ENCODE peak calls at places on chromosomes 3 and 15, in six cellular contexts. One of them, this sample, is unnamed.

GRCh38 chr3:50237754-50238548 is 1.9 kb downstream of the GNAI2 start:
- DNase-seq in neural crest cell: peak; percentile 49
- DNase-seq in fibroblast of the aortic adventitia: peak; percentile 74
- DNase-seq in cardiac muscle cell: peak; percentile 86
- DNase-seq in AG04450: no peak
- DNase-seq in fibroblast of lung: peak; percentile 87
- DNase-seq in this sample: peak; percentile 82

GRCh38 chr3:13536832-13537231 is 12.1 kb upstream of the FBLN2 start:
- DNase-seq in neural crest cell: no peak
- DNase-seq in fibroblast of the aortic adventitia: no peak
- DNase-seq in cardiac muscle cell: no peak
- DNase-seq in AG04450: no peak
- DNase-seq in fibroblast of lung: no peak
- DNase-seq in this sample: peak; percentile 29

GRCh38 chr15:64125978-64126377 is 25.6 kb upstream of the SNX22 start:
- DNase-seq in neural crest cell: no peak
- DNase-seq in fibroblast of the aortic adventitia: no peak
- DNase-seq in cardiac muscle cell: no peak
- DNase-seq in AG04450: no peak
- DNase-seq in fibroblast of lung: no peak
- DNase-seq in this sample: no peak

GRCh38 chr3:61439116-61439459 is 122.3 kb upstream of the PTPRG start:
- DNase-seq in neural crest cell: no peak
- DNase-seq in fibroblast of the aortic adventitia: no peak
- DNase-seq in cardiac muscle cell: no peak
- DNase-seq in AG04450: no peak
- DNase-seq in fibroblast of lung: no peak
- DNase-seq in this sample: no peak

GRCh38 chr15:48119277-48119676 is 1.5 kb upstream of the SLC24A5 start:
- DNase-seq in neural crest cell: no peak
- DNase-seq in fibroblast of the aortic adventitia: no peak
- DNase-seq in cardiac muscle cell: no peak
- DNase-seq in AG04450: no peak
- DNase-seq in fibroblast of lung: peak; percentile 5
- DNase-seq in this sample: no peak

GRCh38 chr15:55060831-55061230 is 135.9 kb downstream of the RSL24D1 start:
- DNase-seq in neural crest cell: no peak
- DNase-seq in fibroblast of the aortic adventitia: no peak
- DNase-seq in cardiac muscle cell: no peak
- DNase-seq in AG04450: no peak
- DNase-seq in fibroblast of lung: no peak
- DNase-seq in this sample: no peak

GRCh38 chr3:152232679-152233078 is 36.0 kb upstream of the MBNL1 start:
- DNase-seq in neural crest cell: no peak
- DNase-seq in fibroblast of the aortic adventitia: no peak
- DNase-seq in cardiac muscle cell: no peak
- DNase-seq in AG04450: no peak
- DNase-seq in fibroblast of lung: no peak
- DNase-seq in this sample: no peak

GRCh38 chr15:86850939-86851338 is 771.3 kb downstream of the AGBL1 start:
- DNase-seq in neural crest cell: no peak
- DNase-seq in fibroblast of the aortic adventitia: no peak
- DNase-seq in cardiac muscle cell: peak; percentile 28
- DNase-seq in AG04450: no peak
- DNase-seq in fibroblast of lung: no peak
- DNase-seq in this sample: no peak

GRCh38 chr15:52528465-52529288 is at the start of gene MYO5A:
- DNase-seq in neural crest cell: peak; percentile 68
- DNase-seq in fibroblast of the aortic adventitia: peak; percentile 65
- DNase-seq in cardiac muscle cell: peak; percentile 82
- DNase-seq in AG04450: no peak
- DNase-seq in fibroblast of lung: peak; percentile 69
- DNase-seq in this sample: peak; percentile 69

GRCh38 chr15:81442454-81442853 is 68.4 kb upstream of the TMC3 start:
- DNase-seq in neural crest cell: no peak
- DNase-seq in fibroblast of the aortic adventitia: no peak
- DNase-seq in cardiac muscle cell: peak; percentile 4
- DNase-seq in AG04450: no peak
- DNase-seq in fibroblast of lung: no peak
- DNase-seq in this sample: no peak

GRCh38 chr15:37095197-37095992 is 5.0 kb downstream of the MEIS2 start:
- DNase-seq in neural crest cell: no peak
- DNase-seq in fibroblast of the aortic adventitia: no peak
- DNase-seq in cardiac muscle cell: no peak
- DNase-seq in AG04450: no peak
- DNase-seq in fibroblast of lung: no peak
- DNase-seq in this sample: no peak

GRCh38 chr3:185151959-185152432 is 864 bp downstream of the C3orf70 start:
- DNase-seq in neural crest cell: no peak
- DNase-seq in fibroblast of the aortic adventitia: no peak
- DNase-seq in cardiac muscle cell: no peak
- DNase-seq in AG04450: no peak
- DNase-seq in fibroblast of lung: no peak
- DNase-seq in this sample: peak; percentile 23

GRCh38 chr3:51934139-51934850 is 7.4 kb downstream of the RRP9 start:
- DNase-seq in neural crest cell: no peak
- DNase-seq in fibroblast of the aortic adventitia: no peak
- DNase-seq in cardiac muscle cell: no peak
- DNase-seq in AG04450: no peak
- DNase-seq in fibroblast of lung: no peak
- DNase-seq in this sample: no peak

GRCh38 chr3:138072816-138073215 is 42.6 kb downstream of the DZIP1L start:
- DNase-seq in neural crest cell: no peak
- DNase-seq in fibroblast of the aortic adventitia: no peak
- DNase-seq in cardiac muscle cell: no peak
- DNase-seq in AG04450: no peak
- DNase-seq in fibroblast of lung: no peak
- DNase-seq in this sample: no peak

GRCh38 chr3:9883676-9884554 is 3.9 kb upstream of the CIDEC start:
- DNase-seq in neural crest cell: no peak
- DNase-seq in fibroblast of the aortic adventitia: peak; percentile 69
- DNase-seq in cardiac muscle cell: no peak
- DNase-seq in AG04450: no peak
- DNase-seq in fibroblast of lung: peak; percentile 57
- DNase-seq in this sample: no peak

GRCh38 chr15:57554063-57554820 is 37.5 kb upstream of the MYZAP start:
- DNase-seq in neural crest cell: no peak
- DNase-seq in fibroblast of the aortic adventitia: peak; percentile 59
- DNase-seq in cardiac muscle cell: no peak
- DNase-seq in AG04450: no peak
- DNase-seq in fibroblast of lung: peak; percentile 62
- DNase-seq in this sample: peak; percentile 39

GRCh38 chr3:171306631-171307030 is 153.6 kb downstream of the TNIK start:
- DNase-seq in neural crest cell: no peak
- DNase-seq in fibroblast of the aortic adventitia: peak; percentile 98
- DNase-seq in cardiac muscle cell: no peak
- DNase-seq in AG04450: peak; percentile 93
- DNase-seq in fibroblast of lung: peak; percentile 99
- DNase-seq in this sample: peak; percentile 95

GRCh38 chr3:141644931-141645330 is 93.2 kb upstream of the RNF7 start:
- DNase-seq in neural crest cell: peak; percentile 56
- DNase-seq in fibroblast of the aortic adventitia: peak; percentile 72
- DNase-seq in cardiac muscle cell: peak; percentile 55
- DNase-seq in AG04450: no peak
- DNase-seq in fibroblast of lung: peak; percentile 39
- DNase-seq in this sample: peak; percentile 74

GRCh38 chr15:55283295-55284147 is 6.1 kb downstream of the RAB27A start:
- DNase-seq in neural crest cell: no peak
- DNase-seq in fibroblast of the aortic adventitia: no peak
- DNase-seq in cardiac muscle cell: no peak
- DNase-seq in AG04450: no peak
- DNase-seq in fibroblast of lung: no peak
- DNase-seq in this sample: no peak

GRCh38 chr3:186642014-186642413 is 1.8 kb downstream of the FETUB start:
- DNase-seq in neural crest cell: no peak
- DNase-seq in fibroblast of the aortic adventitia: no peak
- DNase-seq in cardiac muscle cell: no peak
- DNase-seq in AG04450: no peak
- DNase-seq in fibroblast of lung: no peak
- DNase-seq in this sample: no peak

GRCh38 chr15:71431345-71432336 is 316.4 kb downstream of the THSD4 start:
- DNase-seq in neural crest cell: no peak
- DNase-seq in fibroblast of the aortic adventitia: peak; percentile 35
- DNase-seq in cardiac muscle cell: no peak
- DNase-seq in AG04450: no peak
- DNase-seq in fibroblast of lung: no peak
- DNase-seq in this sample: no peak

GRCh38 chr3:24145981-24146822 is 201.1 kb downstream of the NR1D2 start:
- DNase-seq in neural crest cell: no peak
- DNase-seq in fibroblast of the aortic adventitia: peak; percentile 77
- DNase-seq in cardiac muscle cell: no peak
- DNase-seq in AG04450: peak; percentile 33
- DNase-seq in fibroblast of lung: peak; percentile 90
- DNase-seq in this sample: peak; percentile 91

GRCh38 chr3:48826451-48826850 is 21.2 kb downstream of the PRKAR2A start:
- DNase-seq in neural crest cell: no peak
- DNase-seq in fibroblast of the aortic adventitia: peak; percentile 97
- DNase-seq in cardiac muscle cell: no peak
- DNase-seq in AG04450: peak; percentile 69
- DNase-seq in fibroblast of lung: peak; percentile 97
- DNase-seq in this sample: peak; percentile 92

GRCh38 chr3:48155122-48155521 is 33.1 kb downstream of the CDC25A start:
- DNase-seq in neural crest cell: no peak
- DNase-seq in fibroblast of the aortic adventitia: peak; percentile 83
- DNase-seq in cardiac muscle cell: no peak
- DNase-seq in AG04450: peak; percentile 48
- DNase-seq in fibroblast of lung: peak; percentile 85
- DNase-seq in this sample: peak; percentile 62

GRCh38 chr3:151766454-151766853 is 32.7 kb downstream of the AADACL2 start:
- DNase-seq in neural crest cell: no peak
- DNase-seq in fibroblast of the aortic adventitia: peak; percentile 67
- DNase-seq in cardiac muscle cell: no peak
- DNase-seq in AG04450: no peak
- DNase-seq in fibroblast of lung: peak; percentile 50
- DNase-seq in this sample: peak; percentile 65

GRCh38 chr3:40800343-40800742 is 275.6 kb downstream of the ZNF621 start:
- DNase-seq in neural crest cell: no peak
- DNase-seq in fibroblast of the aortic adventitia: peak; percentile 56
- DNase-seq in cardiac muscle cell: no peak
- DNase-seq in AG04450: peak; percentile 3
- DNase-seq in fibroblast of lung: peak; percentile 94
- DNase-seq in this sample: peak; percentile 91

GRCh38 chr15:38652998-38653397 is 88.4 kb upstream of the RASGRP1 start:
- DNase-seq in neural crest cell: no peak
- DNase-seq in fibroblast of the aortic adventitia: no peak
- DNase-seq in cardiac muscle cell: no peak
- DNase-seq in AG04450: no peak
- DNase-seq in fibroblast of lung: no peak
- DNase-seq in this sample: no peak

GRCh38 chr3:83224101-83224868 is 1462.8 kb upstream of the GBE1 start:
- DNase-seq in neural crest cell: no peak
- DNase-seq in fibroblast of the aortic adventitia: peak; percentile 3
- DNase-seq in cardiac muscle cell: no peak
- DNase-seq in AG04450: no peak
- DNase-seq in fibroblast of lung: peak; percentile 85
- DNase-seq in this sample: peak; percentile 85

GRCh38 chr3:109863701-109864100 is 526.4 kb upstream of the DPPA4 start:
- DNase-seq in neural crest cell: no peak
- DNase-seq in fibroblast of the aortic adventitia: no peak
- DNase-seq in cardiac muscle cell: no peak
- DNase-seq in AG04450: no peak
- DNase-seq in fibroblast of lung: peak; percentile 2
- DNase-seq in this sample: no peak

GRCh38 chr3:72310028-72310987 is 525.4 kb upstream of the PROK2 start:
- DNase-seq in neural crest cell: no peak
- DNase-seq in fibroblast of the aortic adventitia: peak; percentile 43
- DNase-seq in cardiac muscle cell: no peak
- DNase-seq in AG04450: peak; percentile 39
- DNase-seq in fibroblast of lung: peak; percentile 71
- DNase-seq in this sample: peak; percentile 56

GRCh38 chr3:122416966-122417365 is 1.1 kb upstream of the WDR5B start:
- DNase-seq in neural crest cell: no peak
- DNase-seq in fibroblast of the aortic adventitia: peak; percentile 15
- DNase-seq in cardiac muscle cell: no peak
- DNase-seq in AG04450: no peak
- DNase-seq in fibroblast of lung: peak; percentile 13
- DNase-seq in this sample: peak; percentile 11

GRCh38 chr3:173993299-173993698 is 595.8 kb downstream of the NLGN1 start:
- DNase-seq in neural crest cell: no peak
- DNase-seq in fibroblast of the aortic adventitia: peak; percentile 49
- DNase-seq in cardiac muscle cell: no peak
- DNase-seq in AG04450: no peak
- DNase-seq in fibroblast of lung: peak; percentile 78
- DNase-seq in this sample: peak; percentile 49
- TF ChIP-seq CTCF in neural crest cell: peak; percentile 56
- TF ChIP-seq CTCF in fibroblast of the aortic adventitia: peak; percentile 49
- TF ChIP-seq CTCF in cardiac muscle cell: peak; percentile 37
- TF ChIP-seq CTCF in AG04450: peak; percentile 43
- TF ChIP-seq CTCF in fibroblast of lung: peak; percentile 62
- TF ChIP-seq CTCF in this sample: peak; percentile 46

GRCh38 chr3:32780735-32781210 is 37.0 kb upstream of the TRIM71 start:
- DNase-seq in neural crest cell: peak; percentile 83
- DNase-seq in fibroblast of the aortic adventitia: peak; percentile 25
- DNase-seq in cardiac muscle cell: peak; percentile 80
- DNase-seq in AG04450: no peak
- DNase-seq in fibroblast of lung: peak; percentile 55
- DNase-seq in this sample: peak; percentile 43
- TF ChIP-seq CTCF in neural crest cell: peak; percentile 12
- TF ChIP-seq CTCF in fibroblast of the aortic adventitia: peak; percentile 16
- TF ChIP-seq CTCF in cardiac muscle cell: no peak
- TF ChIP-seq CTCF in AG04450: no peak
- TF ChIP-seq CTCF in fibroblast of lung: no peak
- TF ChIP-seq CTCF in this sample: no peak

DNA sequence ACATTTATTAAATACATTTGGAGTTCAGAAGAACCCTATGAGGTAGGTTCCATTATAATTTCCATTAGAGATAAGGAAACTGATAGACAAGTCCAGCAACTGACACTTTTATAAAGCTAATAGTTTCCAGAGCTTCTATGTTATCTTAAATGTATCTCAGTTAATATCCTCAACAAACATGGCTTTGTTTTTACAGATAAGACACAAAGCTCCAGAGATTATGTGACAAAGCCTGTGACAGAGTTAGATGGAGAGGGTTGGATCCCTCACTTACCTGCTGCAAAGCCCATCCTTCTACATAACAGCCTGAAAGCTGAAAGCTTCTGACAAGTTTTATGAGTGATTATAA is 473 bp upstream of the COMMD2 start:
- DNase-seq in neural crest cell: no peak
- DNase-seq in fibroblast of the aortic adventitia: no peak
- DNase-seq in cardiac muscle cell: no peak
- DNase-seq in AG04450: no peak
- DNase-seq in fibroblast of lung: no peak
- DNase-seq in this sample: no peak
- TF ChIP-seq CTCF in neural crest cell: no peak
- TF ChIP-seq CTCF in fibroblast of the aortic adventitia: no peak
- TF ChIP-seq CTCF in cardiac muscle cell: no peak
- TF ChIP-seq CTCF in AG04450: no peak
- TF ChIP-seq CTCF in fibroblast of lung: no peak
- TF ChIP-seq CTCF in this sample: no peak

GRCh38 chr15:80288131-80288530 is 36.1 kb upstream of the CTXND1 start:
- DNase-seq in neural crest cell: no peak
- DNase-seq in fibroblast of the aortic adventitia: no peak
- DNase-seq in cardiac muscle cell: peak; percentile 90
- DNase-seq in AG04450: no peak
- DNase-seq in fibroblast of lung: no peak
- DNase-seq in this sample: no peak

GRCh38 chr15:80289558-80290277 is 37.7 kb upstream of the CTXND1 start:
- DNase-seq in neural crest cell: no peak
- DNase-seq in fibroblast of the aortic adventitia: no peak
- DNase-seq in cardiac muscle cell: no peak
- DNase-seq in AG04450: no peak
- DNase-seq in fibroblast of lung: no peak
- DNase-seq in this sample: no peak

GRCh38 chr15:80286055-80286454 is 34.0 kb upstream of the CTXND1 start:
- DNase-seq in neural crest cell: no peak
- DNase-seq in fibroblast of the aortic adventitia: no peak
- DNase-seq in cardiac muscle cell: no peak
- DNase-seq in AG04450: no peak
- DNase-seq in fibroblast of lung: no peak
- DNase-seq in this sample: no peak

GRCh38 chr15:80285379-80285778 is 33.4 kb upstream of the CTXND1 start:
- DNase-seq in neural crest cell: no peak
- DNase-seq in fibroblast of the aortic adventitia: no peak
- DNase-seq in cardiac muscle cell: no peak
- DNase-seq in AG04450: no peak
- DNase-seq in fibroblast of lung: no peak
- DNase-seq in this sample: no peak
- TF ChIP-seq CTCF in neural crest cell: no peak
- TF ChIP-seq CTCF in fibroblast of the aortic adventitia: no peak
- TF ChIP-seq CTCF in cardiac muscle cell: no peak
- TF ChIP-seq CTCF in AG04450: no peak
- TF ChIP-seq CTCF in fibroblast of lung: no peak
- TF ChIP-seq CTCF in this sample: no peak

This sample was measured in fibroblast of pulmonary artery.